ENCODE peak calls at places on chromosomes 16 and 17, in nine cellular contexts. G is A549; Z is kidney; M is CD8-positive, alpha-beta memory T cell; Q is right lobe of liver; X is breast epithelium; K is aorta; B is pancreas; N is esophagus squamous epithelium. E is an unnamed sample.

GRCh38 chr16:76943936-76944335 is 247.1 kb upstream of the MON1B start:
- DNase-seq in B (no peak), N (no peak), Q (no peak), M (no peak), K (no peak), G (no peak), Z (no peak), X (no peak), E (no peak)

GRCh38 chr16:3642397-3643094 is 11.9 kb upstream of the DNASE1 start:
- DNase-seq in Q (peak; percentile 40), M (no peak), K (peak; percentile 61), G (no peak), Z (no peak), B (no peak), X (peak; percentile 47), N (no peak), E (no peak)

GRCh38 chr17:49071106-49071505 is 61.5 kb upstream of the B4GALNT2 start:
- DNase-seq in X (no peak), M (no peak), G (no peak), N (no peak), B (no peak), Q (no peak), Z (no peak), K (no peak), E (no peak)

GRCh38 chr16:35319536-35320192 is 1860.3 kb downstream of the TP53TG3F start:
- DNase-seq in N (no peak), X (no peak), M (no peak), Z (no peak), G (no peak), Q (no peak), K (no peak), B (no peak), E (no peak)

GRCh38 chr16:35142809-35143192 is 1683.4 kb downstream of the TP53TG3F start:
- DNase-seq in K (peak; percentile 39), B (no peak), Q (no peak), G (no peak), X (no peak), M (no peak), N (no peak), Z (no peak), E (no peak)

GRCh38 chr17:63645775-63646491 is 23.7 kb downstream of the MAP3K3 start:
- DNase-seq in K (no peak), Z (no peak), X (no peak), Q (no peak), N (no peak), B (no peak), M (no peak), G (no peak), E (no peak)

GRCh38 chr17:79810138-79811027 is 13.5 kb upstream of the CBX8 start:
- DNase-seq in Q (peak; percentile 62), Z (peak; percentile 88), B (peak; percentile 72), N (no peak), X (peak; percentile 81), K (peak; percentile 89), M (peak; percentile 76), G (peak; percentile 92), E (peak; percentile 70)

GRCh38 chr17:30969989-30970680 is 704 bp upstream of the RNF135 start:
- DNase-seq in Z (no peak), N (no peak), K (peak; percentile 50), B (no peak), M (no peak), Q (peak; percentile 47), G (peak; percentile 57), X (no peak), E (peak; percentile 64)

GRCh38 chr17:44387773-44388172 is 1.7 kb downstream of the ITGA2B start:
- DNase-seq in N (no peak), Q (no peak), K (peak; percentile 30), G (no peak), X (no peak), M (no peak), Z (no peak), B (no peak), E (no peak)

GRCh38 chr16:13426279-13426678 is 493.7 kb upstream of the ERCC4 start:
- DNase-seq in N (no peak), Z (no peak), K (no peak), G (no peak), X (no peak), Q (no peak), M (no peak), B (no peak), E (no peak)

GRCh38 chr16:13425840-13426239 is 494.1 kb upstream of the ERCC4 start:
- DNase-seq in B (no peak), Q (no peak), X (no peak), N (no peak), G (no peak), K (no peak), M (no peak), Z (no peak), E (no peak)

GRCh38 chr16:13426736-13427135 is 493.2 kb upstream of the ERCC4 start:
- DNase-seq in X (no peak), M (no peak), Q (no peak), G (no peak), B (no peak), Z (no peak), N (no peak), K (no peak), E (no peak)

GRCh38 chr16:13429411-13429810 is 490.5 kb upstream of the ERCC4 start:
- DNase-seq in K (no peak), M (no peak), G (no peak), Z (no peak), N (no peak), B (no peak), X (no peak), Q (no peak), E (no peak)

DNA sequence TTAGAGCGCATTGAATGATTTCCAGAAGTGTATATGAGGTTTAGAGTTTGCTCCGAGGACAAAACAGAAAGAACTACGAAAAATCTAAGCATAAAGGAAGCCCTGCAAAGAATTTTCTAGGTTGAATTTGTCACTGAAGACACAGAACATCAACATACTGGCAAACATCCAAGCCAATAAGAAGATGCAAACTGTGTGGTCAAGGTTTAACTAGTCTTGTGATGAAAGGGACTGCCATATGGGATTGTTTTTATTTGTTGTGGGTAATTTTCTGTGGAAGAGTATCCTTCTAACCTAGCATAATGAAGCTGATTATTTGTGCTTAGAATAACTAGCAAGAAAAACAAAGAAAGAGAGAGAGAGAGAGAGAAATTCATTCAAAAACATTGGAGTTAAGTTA is 492.0 kb upstream of the ERCC4 start:
- DNase-seq in B (no peak), X (no peak), Z (no peak), Q (no peak), G (no peak), M (no peak), K (no peak), N (no peak), E (no peak)
- H3K4me1 ChIP-seq in B (no peaks in the 10 kb centered on the region), X (no peaks in the 10 kb centered on the region), Z (no peaks in the 10 kb centered on the region), Q (no peaks in the 10 kb centered on the region), G (no peaks in the 10 kb centered on the region), M (no peaks in the 10 kb centered on the region), K (no peaks in the 10 kb centered on the region), N (no peaks in the 10 kb centered on the region), E (no peaks in the 10 kb centered on the region)

DNA sequence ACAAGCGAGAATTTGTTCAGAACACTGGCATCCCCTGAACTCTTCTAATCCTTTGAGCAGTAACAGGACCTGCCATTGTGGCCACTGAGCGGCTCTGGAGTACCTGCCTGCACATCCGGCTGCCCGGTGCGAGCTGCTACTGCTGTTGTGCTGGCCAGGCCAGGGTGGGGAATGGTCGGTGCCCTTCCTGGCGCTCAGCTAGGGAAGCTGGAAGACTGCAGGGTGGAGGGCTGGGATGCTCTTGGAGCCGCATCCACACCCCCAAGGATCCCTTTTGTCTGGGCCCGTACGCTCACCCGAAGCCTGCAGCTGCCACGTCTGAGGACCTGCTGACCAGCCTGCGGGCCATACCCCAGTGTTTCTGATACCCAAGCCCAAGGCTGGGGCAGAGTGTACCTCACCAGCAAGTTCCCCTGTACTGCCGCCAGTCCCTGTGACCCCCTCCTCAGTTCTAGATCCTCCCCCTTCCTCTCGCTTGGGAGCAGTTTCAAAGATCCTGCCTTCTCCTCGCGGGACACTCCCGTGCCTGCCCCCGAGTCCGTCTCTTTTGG is 49.7 kb downstream of the PGS1 start:
- DNase-seq in Q (no peak), K (no peak), Z (peak; percentile 68), M (no peak), B (no peak), N (no peak), G (no peak), X (no peak), E (no peak)
- H3K4me1 ChIP-seq in Q (no peaks in the 10 kb centered on the region), K (no peaks in the 10 kb centered on the region), Z (peaks cover 2% of the 10 kb centered on the region), M (no peaks in the 10 kb centered on the region), B (no peaks in the 10 kb centered on the region), N (peaks cover 15% of the 10 kb centered on the region), G (peaks cover under 1% of the 10 kb centered on the region), X (no peaks in the 10 kb centered on the region), E (peaks cover 19% of the 10 kb centered on the region)

DNA sequence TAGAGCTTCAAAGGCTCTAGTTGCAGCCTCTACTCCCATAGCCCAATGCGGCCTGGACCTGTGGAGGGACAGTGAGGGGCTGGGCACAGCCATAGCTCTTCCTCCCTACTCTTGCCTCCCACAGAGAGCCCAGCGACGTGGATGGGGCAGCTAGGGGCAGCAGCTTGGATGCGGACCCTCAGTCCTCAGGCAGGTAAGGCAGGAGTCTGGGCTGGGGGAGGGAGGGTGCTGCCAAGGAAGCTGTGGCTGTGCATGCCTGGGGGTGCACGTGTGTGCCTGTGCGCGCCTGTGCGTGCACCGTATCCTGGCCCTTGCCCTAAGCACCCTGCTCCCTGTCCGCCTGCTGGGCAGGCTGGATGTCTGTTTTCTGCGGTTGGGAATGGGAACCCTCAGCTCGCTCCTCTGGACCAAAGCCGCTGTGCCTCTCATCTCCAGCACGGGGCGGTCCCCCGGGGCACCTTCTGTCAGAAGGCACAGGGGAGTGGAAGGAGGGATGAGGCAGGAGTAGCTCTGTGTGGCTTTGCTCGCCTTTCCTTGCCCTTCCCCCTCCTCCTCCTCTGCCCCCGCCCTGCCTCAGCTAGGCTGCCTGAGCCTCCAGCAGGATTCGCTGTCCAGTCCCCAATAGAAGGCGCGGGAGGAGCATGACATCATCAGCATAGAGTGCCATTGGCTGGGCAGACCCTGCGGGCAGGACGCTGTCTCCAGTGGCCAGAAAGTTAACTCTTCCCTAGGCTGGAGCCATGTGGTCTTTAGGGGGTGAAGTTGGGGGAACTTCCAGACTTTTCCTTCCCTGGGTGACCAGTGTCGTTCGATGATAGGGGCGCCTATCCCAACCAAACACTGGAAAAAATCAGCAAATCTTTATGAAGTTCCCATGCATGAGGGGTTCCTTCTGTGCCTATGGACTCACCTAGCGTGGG is 797 bp downstream of the PRCD start:
- DNase-seq in Z (peak; percentile 97), K (peak; percentile 96), B (peak; percentile 92), N (no peak), Q (peak; percentile 88), X (peak; percentile 94), M (no peak), G (peak; percentile 100), E (peak; percentile 96)
- H3K4me1 ChIP-seq in Z (peaks cover 21% of the 10 kb centered on the region), K (no peaks in the 10 kb centered on the region), B (peaks cover 2% of the 10 kb centered on the region), N (peaks cover 15% of the 10 kb centered on the region), Q (no peaks in the 10 kb centered on the region), X (peaks cover 3% of the 10 kb centered on the region), M (no peaks in the 10 kb centered on the region), G (peaks cover 13% of the 10 kb centered on the region), E (peaks cover 16% of the 10 kb centered on the region)

DNA sequence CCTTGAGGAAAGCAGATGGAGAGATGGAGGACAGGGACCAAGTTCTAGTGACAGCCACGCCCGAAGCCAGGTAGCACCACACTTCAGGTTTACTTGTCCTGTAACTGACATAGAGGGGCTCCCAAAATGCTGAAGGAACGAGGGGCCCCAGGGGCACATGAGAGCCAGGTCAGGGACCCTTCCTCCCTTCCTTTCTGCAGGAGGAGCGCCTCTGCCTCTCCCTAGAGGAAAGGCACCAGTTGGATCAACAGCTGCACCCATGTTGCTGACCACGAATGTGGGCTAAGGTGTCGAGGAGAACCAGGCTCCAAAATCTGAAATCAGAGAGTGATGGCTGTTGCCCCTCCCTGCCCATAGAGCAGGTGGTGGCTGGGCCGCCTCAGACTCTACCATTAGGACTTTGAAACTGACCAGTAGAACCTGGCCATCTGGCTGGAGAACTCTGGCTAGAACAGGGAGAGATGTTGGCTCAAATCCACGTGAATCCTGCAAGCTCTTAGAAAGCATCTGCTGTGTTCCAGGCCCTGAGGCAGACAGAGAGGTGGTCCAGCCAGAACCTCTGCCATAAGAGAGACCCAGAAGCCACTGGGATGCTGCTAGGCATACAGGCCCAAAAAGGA is 218.8 kb downstream of the KATNIP start:
- DNase-seq in M (no peak), K (no peak), G (no peak), B (no peak), N (no peak), X (no peak), Z (peak; percentile 32), Q (no peak), E (no peak)
- H3K4me1 ChIP-seq in M (no peaks in the 10 kb centered on the region), K (no peaks in the 10 kb centered on the region), G (no peaks in the 10 kb centered on the region), B (no peaks in the 10 kb centered on the region), N (no peaks in the 10 kb centered on the region), X (no peaks in the 10 kb centered on the region), Z (no peaks in the 10 kb centered on the region), Q (no peaks in the 10 kb centered on the region), E (peaks cover 17% of the 10 kb centered on the region)

E was measured in thyroid gland.